ENCODE peak calls at places on chromosomes 5 and 9, in eight cellular contexts. O is AG04450, U is tibial nerve, R is sigmoid colon, K is endothelial cell of umbilical vein, L is psoas muscle, G is RWPE2, E is OCI-LY7. J is an unnamed sample.
A peak's percentile ranks its signal among the peaks of the same experiment; 100 is the strongest.

GRCh38 chr5:91383956-91384300 is 811 bp upstream of the ARRDC3 start:
- DNase-seq in O (no peak), U (no peak), R (no peak), K (peak; percentile 70), L (no peak), G (no peak), E (peak; percentile 53), J (no peak)

GRCh38 chr9:98271479-98271878 is 16.0 kb upstream of the TBC1D2 start:
- DNase-seq in O (no peak), U (no peak), R (no peak), K (no peak), L (no peak), G (no peak), E (no peak), J (no peak)

GRCh38 chr9:133536536-133536935 is 2.0 kb downstream of the ADAMTSL2 start:
- DNase-seq in O (no peak), U (no peak), R (no peak), K (no peak), L (no peak), G (no peak), E (no peak), J (no peak)

GRCh38 chr9:68705636-68706578 is 867 bp downstream of the PIP5K1B start:
- DNase-seq in O (no peak), U (no peak), R (peak; percentile 63), K (peak; percentile 10), L (peak; percentile 32), G (no peak), E (no peak), J (peak; percentile 60)

GRCh38 chr9:14985419-14985818 is 75.2 kb upstream of the FREM1 start:
- DNase-seq in O (no peak), U (no peak), R (no peak), K (no peak), L (no peak), G (no peak), E (no peak), J (no peak)

GRCh38 chr9:133809335-133809734 is 71.2 kb upstream of the SARDH start:
- DNase-seq in O (no peak), U (no peak), R (no peak), K (no peak), L (no peak), G (no peak), E (no peak), J (no peak)

GRCh38 chr9:113237026-113237425 is 15.7 kb downstream of the SLC31A1 start:
- DNase-seq in O (no peak), U (no peak), R (no peak), K (no peak), L (no peak), G (no peak), E (no peak), J (no peak)

GRCh38 chr5:71996789-71997188 is 110.5 kb upstream of the MAP1B start:
- DNase-seq in O (no peak), U (no peak), R (no peak), K (no peak), L (no peak), G (no peak), E (no peak), J (no peak)

GRCh38 chr9:123997665-123998277 is 13.8 kb upstream of the LHX2 start:
- DNase-seq in O (no peak), U (peak; percentile 32), R (no peak), K (no peak), L (no peak), G (no peak), E (no peak), J (peak; percentile 62)

GRCh38 chr9:14212697-14213420 is 101.1 kb downstream of the NFIB start:
- DNase-seq in O (no peak), U (no peak), R (no peak), K (no peak), L (no peak), G (no peak), E (no peak), J (no peak)

GRCh38 chr5:120958877-120959485 is 494.9 kb downstream of the PRR16 start:
- DNase-seq in O (no peak), U (no peak), R (no peak), K (no peak), L (no peak), G (no peak), E (no peak), J (no peak)

GRCh38 chr9:129405089-129405830 is 215.6 kb downstream of the C9orf50 start:
- DNase-seq in O (no peak), U (no peak), R (no peak), K (no peak), L (peak; percentile 4), G (no peak), E (no peak), J (no peak)

DNA sequence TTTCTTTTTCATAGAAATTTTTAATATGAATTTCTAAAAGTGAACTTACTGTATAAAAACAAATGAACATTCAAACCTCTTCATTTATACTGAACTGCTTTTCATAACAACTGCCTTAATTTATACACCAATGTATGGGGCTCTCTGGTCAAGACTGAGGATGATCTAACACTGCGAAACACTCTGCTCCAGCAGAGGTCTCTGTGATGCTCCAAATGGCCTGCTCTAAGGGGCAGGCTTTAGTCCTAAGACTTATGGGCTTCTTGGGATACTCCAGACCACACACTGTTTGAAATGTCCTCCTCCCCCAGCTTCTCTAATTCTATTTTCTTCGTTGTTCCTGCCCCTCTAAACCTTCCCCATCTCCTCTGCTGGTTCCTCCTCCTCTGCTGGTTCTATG is 58.5 kb downstream of the LIFR start:
- DNase-seq in O (no peak), U (no peak), R (no peak), K (peak; percentile 14), L (no peak), G (no peak), E (no peak), J (no peak)
- TF ChIP-seq CTCF in O (peak; percentile 8), U (no peak), R (no peak), K (no peak), L (peak; percentile 26), G (peak; percentile 26), E (peak; percentile 18), J (no peak)

DNA sequence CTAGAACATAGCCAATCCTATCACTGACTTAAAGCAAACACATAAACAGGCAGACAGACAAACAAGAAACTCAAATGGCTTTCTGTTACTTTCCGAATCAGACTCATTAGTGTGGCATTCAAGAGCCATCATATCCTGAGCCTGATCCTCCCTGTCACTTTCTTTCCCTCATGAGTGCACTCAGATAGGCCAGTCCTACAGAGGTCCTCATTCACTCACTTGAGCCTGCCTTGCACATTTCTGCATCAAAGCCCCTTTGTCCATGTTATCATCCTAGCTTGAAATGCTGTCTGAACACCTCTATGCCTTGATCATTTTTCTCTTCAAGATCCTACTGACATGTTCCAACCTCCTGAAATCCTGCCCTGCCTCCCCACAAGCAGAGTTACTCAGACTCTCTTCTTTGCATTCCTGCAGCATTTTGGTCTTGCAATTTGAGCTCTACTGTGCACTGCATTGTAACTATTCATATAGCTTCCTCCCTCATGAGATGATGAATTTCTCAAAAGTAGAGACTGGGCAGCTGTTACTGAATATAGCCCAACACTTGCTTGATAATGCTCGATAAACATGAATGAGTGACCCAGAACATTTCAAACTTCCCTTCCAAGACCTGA is 126.9 kb downstream of the PALM2AKAP2 start:
- DNase-seq in O (no peak), U (no peak), R (no peak), K (peak; percentile 76), L (no peak), G (no peak), E (peak; percentile 77), J (no peak)
- TF ChIP-seq CTCF in O (no peak), U (no peak), R (no peak), K (no peak), L (no peak), G (peak; percentile 9), E (peak; percentile 74), J (peak; percentile 50)

GRCh38 chr5:175847503-175847902 is 23.9 kb upstream of the CPLX2 start:
- DNase-seq in O (no peak), U (no peak), R (no peak), K (no peak), L (no peak), G (no peak), E (no peak), J (no peak)
- TF ChIP-seq CTCF in O (peak; percentile 53), U (no peak), R (no peak), K (no peak), L (no peak), G (no peak), E (peak; percentile 31), J (no peak)

DNA sequence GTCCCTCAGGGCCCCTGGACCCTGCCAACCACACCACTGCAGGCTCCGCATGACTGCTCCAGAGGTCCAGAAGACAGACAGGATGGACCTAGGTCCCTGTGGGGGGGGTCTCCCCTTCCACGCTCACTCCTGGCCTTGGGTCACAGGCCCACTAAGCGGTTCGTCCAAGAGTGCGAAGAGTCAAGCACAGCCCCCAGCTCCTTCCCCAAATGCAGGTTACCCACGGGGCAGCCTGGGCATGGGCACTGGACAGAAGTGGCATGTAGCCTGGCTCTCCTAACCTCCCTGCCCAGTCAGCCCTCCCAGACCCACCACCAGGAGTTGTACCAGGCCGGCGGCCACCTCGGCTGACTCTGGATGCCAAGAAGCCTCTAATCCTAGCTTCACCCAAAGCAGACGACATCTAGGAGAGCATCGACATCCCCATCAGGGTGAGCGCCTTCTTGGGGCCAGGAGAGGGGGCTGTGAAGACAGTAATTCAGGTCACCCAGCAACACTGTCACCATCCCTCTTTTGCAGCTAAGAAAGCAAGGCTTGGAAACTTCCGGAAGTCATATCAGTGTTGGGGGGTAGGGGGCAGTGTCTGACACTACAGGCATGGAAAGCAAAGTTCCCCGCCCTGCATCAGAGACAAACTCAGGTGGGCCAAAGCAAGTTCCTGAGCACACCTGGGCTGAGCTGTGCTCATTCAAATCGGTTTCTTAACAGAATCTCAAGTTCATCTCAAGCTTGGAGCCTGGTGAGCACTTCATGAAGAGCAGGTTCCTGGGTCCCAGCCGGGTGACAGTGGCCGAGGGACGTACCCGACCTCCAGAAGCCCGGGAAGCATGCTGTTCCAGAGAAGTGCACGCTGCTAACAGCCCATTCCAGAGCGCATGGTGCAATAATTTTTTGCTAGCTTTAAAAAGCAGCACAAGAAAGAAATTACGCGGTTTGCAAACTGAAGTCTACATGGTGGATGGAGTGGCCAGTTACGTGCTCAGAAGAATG is 68.7 kb downstream of the SEMA4D start:
- DNase-seq in O (no peak), U (no peak), R (no peak), K (peak; percentile 6), L (no peak), G (no peak), E (peak; percentile 91), J (no peak)
- TF ChIP-seq CTCF in O (peak; percentile 20), U (peak; percentile 25), R (no peak), K (peak; percentile 29), L (peak; percentile 19), G (no peak), E (peak; percentile 97), J (peak; percentile 56)

GRCh38 chr9:116572095-116572748 is 114.9 kb upstream of the TRIM32 start:
- DNase-seq in O (peak; percentile 81), U (peak; percentile 66), R (peak; percentile 94), K (peak; percentile 41), L (peak; percentile 90), G (no peak), E (peak; percentile 33), J (peak; percentile 71)
- TF ChIP-seq CTCF in O (peak; percentile 98), U (peak; percentile 89), R (peak; percentile 93), K (peak; percentile 87), L (peak; percentile 86), G (peak; percentile 87), E (peak; percentile 80), J (peak; percentile 90)

J was measured in GM13977.